ENCODE peak calls at places on chromosome 13, in eight cellular contexts. One of them, this sample, is unnamed. For H3K9me3 and H3K36me3, the result is how much of the 10 kb centered on the place peaks cover.

GRCh38 chr13:40125336-40125735 is 469.9 kb downstream of the COG6 start:
- DNase-seq in small intestine: no peak
- DNase-seq in cardiac muscle cell: no peak
- DNase-seq in fibroblast of lung: no peak
- DNase-seq in heart right ventricle: no peak
- DNase-seq in left ventricle myocardium inferior: no peak
- DNase-seq in effector memory CD4-positive, alpha-beta T cell: no peak
- DNase-seq in uterus: no peak
- DNase-seq in this sample: no peak

GRCh38 chr13:107650081-107650701 is 565.1 kb downstream of the LIG4 start:
- DNase-seq in uterus: peak
- DNase-seq in left ventricle myocardium inferior: peak
- DNase-seq in effector memory CD4-positive, alpha-beta T cell: no peak
- DNase-seq in heart right ventricle: peak
- DNase-seq in small intestine: peak
- DNase-seq in fibroblast of lung: peak
- DNase-seq in cardiac muscle cell: peak
- DNase-seq in this sample: peak

GRCh38 chr13:22447132-22447886 is 733.5 kb upstream of the SGCG start:
- DNase-seq in uterus: no peak
- DNase-seq in cardiac muscle cell: no peak
- DNase-seq in effector memory CD4-positive, alpha-beta T cell: no peak
- DNase-seq in fibroblast of lung: no peak
- DNase-seq in small intestine: no peak
- DNase-seq in left ventricle myocardium inferior: no peak
- DNase-seq in heart right ventricle: peak
- DNase-seq in this sample: no peak

GRCh38 chr13:67299072-67299635 is 69.0 kb upstream of the PCDH9 start:
- DNase-seq in heart right ventricle: no peak
- DNase-seq in left ventricle myocardium inferior: no peak
- DNase-seq in cardiac muscle cell: peak
- DNase-seq in effector memory CD4-positive, alpha-beta T cell: no peak
- DNase-seq in fibroblast of lung: peak
- DNase-seq in uterus: no peak
- DNase-seq in small intestine: no peak
- DNase-seq in this sample: no peak

GRCh38 chr13:109979186-109979585 is 192.8 kb upstream of the IRS2 start:
- DNase-seq in cardiac muscle cell: no peak
- DNase-seq in heart right ventricle: no peak
- DNase-seq in uterus: no peak
- DNase-seq in effector memory CD4-positive, alpha-beta T cell: no peak
- DNase-seq in left ventricle myocardium inferior: no peak
- DNase-seq in fibroblast of lung: no peak
- DNase-seq in small intestine: no peak
- DNase-seq in this sample: peak

GRCh38 chr13:58542530-58542929 is 911.0 kb downstream of the PCDH17 start:
- DNase-seq in effector memory CD4-positive, alpha-beta T cell: no peak
- DNase-seq in uterus: no peak
- DNase-seq in small intestine: no peak
- DNase-seq in left ventricle myocardium inferior: no peak
- DNase-seq in fibroblast of lung: no peak
- DNase-seq in heart right ventricle: no peak
- DNase-seq in cardiac muscle cell: no peak
- DNase-seq in this sample: no peak

GRCh38 chr13:32107474-32107873 is 75.9 kb downstream of the FRY start:
- DNase-seq in left ventricle myocardium inferior: no peak
- DNase-seq in effector memory CD4-positive, alpha-beta T cell: no peak
- DNase-seq in fibroblast of lung: no peak
- DNase-seq in heart right ventricle: no peak
- DNase-seq in uterus: no peak
- DNase-seq in small intestine: no peak
- DNase-seq in cardiac muscle cell: no peak
- DNase-seq in this sample: no peak

GRCh38 chr13:113090415-113090770 is 15.2 kb upstream of the F7 start:
- DNase-seq in heart right ventricle: no peak
- DNase-seq in effector memory CD4-positive, alpha-beta T cell: no peak
- DNase-seq in uterus: no peak
- DNase-seq in fibroblast of lung: no peak
- DNase-seq in cardiac muscle cell: no peak
- DNase-seq in left ventricle myocardium inferior: no peak
- DNase-seq in small intestine: no peak
- DNase-seq in this sample: no peak

GRCh38 chr13:29532821-29533220 is 62.7 kb downstream of the SLC7A1 start:
- DNase-seq in cardiac muscle cell: no peak
- DNase-seq in small intestine: no peak
- DNase-seq in uterus: no peak
- DNase-seq in left ventricle myocardium inferior: no peak
- DNase-seq in fibroblast of lung: peak
- DNase-seq in effector memory CD4-positive, alpha-beta T cell: no peak
- DNase-seq in heart right ventricle: no peak
- DNase-seq in this sample: no peak

GRCh38 chr13:29543230-29544215 is 52.0 kb downstream of the SLC7A1 start:
- DNase-seq in left ventricle myocardium inferior: no peak
- DNase-seq in uterus: no peak
- DNase-seq in heart right ventricle: no peak
- DNase-seq in small intestine: peak
- DNase-seq in fibroblast of lung: peak
- DNase-seq in cardiac muscle cell: peak
- DNase-seq in effector memory CD4-positive, alpha-beta T cell: no peak
- DNase-seq in this sample: peak

GRCh38 chr13:92967923-92968322 is 258.7 kb upstream of the GPC6 start:
- DNase-seq in small intestine: no peak
- DNase-seq in cardiac muscle cell: peak
- DNase-seq in effector memory CD4-positive, alpha-beta T cell: no peak
- DNase-seq in heart right ventricle: no peak
- DNase-seq in uterus: no peak
- DNase-seq in left ventricle myocardium inferior: no peak
- DNase-seq in fibroblast of lung: peak
- DNase-seq in this sample: no peak

GRCh38 chr13:112851107-112852046 is 117.6 kb upstream of the MCF2L start:
- DNase-seq in fibroblast of lung: no peak
- DNase-seq in uterus: no peak
- DNase-seq in cardiac muscle cell: no peak
- DNase-seq in effector memory CD4-positive, alpha-beta T cell: no peak
- DNase-seq in left ventricle myocardium inferior: no peak
- DNase-seq in heart right ventricle: no peak
- DNase-seq in small intestine: no peak
- DNase-seq in this sample: no peak

GRCh38 chr13:47215741-47216140 is 318.9 kb upstream of the HTR2A start:
- DNase-seq in small intestine: no peak
- DNase-seq in heart right ventricle: no peak
- DNase-seq in cardiac muscle cell: peak
- DNase-seq in fibroblast of lung: peak
- DNase-seq in left ventricle myocardium inferior: no peak
- DNase-seq in uterus: no peak
- DNase-seq in effector memory CD4-positive, alpha-beta T cell: no peak
- DNase-seq in this sample: peak

DNA sequence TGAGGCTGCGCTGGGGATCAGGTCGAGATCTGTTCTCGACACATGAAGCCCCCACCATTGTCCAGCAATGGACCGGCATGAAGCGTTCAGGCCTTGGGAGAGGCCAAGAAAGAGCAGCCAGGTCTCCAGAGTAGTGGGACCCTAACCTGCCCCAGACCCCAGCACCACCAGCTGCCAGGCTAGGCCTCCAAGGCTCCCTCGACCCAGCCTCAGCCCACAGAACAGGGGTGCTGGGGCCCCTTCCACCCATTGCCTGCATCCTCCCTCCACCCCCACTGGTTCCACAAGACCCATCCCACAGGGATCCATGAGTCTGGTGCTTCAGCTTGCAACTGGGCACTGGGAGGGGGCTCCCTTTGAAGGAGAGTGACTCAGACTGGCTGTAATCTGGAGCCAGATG is 120.3 kb downstream of the TUBA3C start:
- DNase-seq in left ventricle myocardium inferior: no peak
- DNase-seq in small intestine: no peak
- DNase-seq in cardiac muscle cell: no peak
- DNase-seq in heart right ventricle: no peak
- DNase-seq in uterus: no peak
- DNase-seq in fibroblast of lung: no peak
- DNase-seq in effector memory CD4-positive, alpha-beta T cell: no peak
- DNase-seq in this sample: no peak
- H3K9me3 ChIP-seq in left ventricle myocardium inferior: under half
- H3K9me3 ChIP-seq in small intestine: under half
- H3K9me3 ChIP-seq in cardiac muscle cell: under half
- H3K9me3 ChIP-seq in heart right ventricle: under half
- H3K9me3 ChIP-seq in uterus: under half
- H3K9me3 ChIP-seq in fibroblast of lung: under half
- H3K9me3 ChIP-seq in effector memory CD4-positive, alpha-beta T cell: under half
- H3K9me3 ChIP-seq in this sample: under half

GRCh38 chr13:97279913-97280312 is 57.8 kb downstream of the MBNL2 start:
- DNase-seq in fibroblast of lung: peak
- DNase-seq in heart right ventricle: no peak
- DNase-seq in uterus: no peak
- DNase-seq in small intestine: no peak
- DNase-seq in effector memory CD4-positive, alpha-beta T cell: no peak
- DNase-seq in cardiac muscle cell: peak
- DNase-seq in left ventricle myocardium inferior: no peak
- DNase-seq in this sample: no peak

GRCh38 chr13:97279079-97279411 is 56.9 kb downstream of the MBNL2 start:
- DNase-seq in heart right ventricle: no peak
- DNase-seq in fibroblast of lung: no peak
- DNase-seq in cardiac muscle cell: no peak
- DNase-seq in left ventricle myocardium inferior: no peak
- DNase-seq in small intestine: no peak
- DNase-seq in effector memory CD4-positive, alpha-beta T cell: no peak
- DNase-seq in uterus: no peak
- DNase-seq in this sample: no peak

GRCh38 chr13:97276862-97277269 is 54.7 kb downstream of the MBNL2 start:
- DNase-seq in small intestine: no peak
- DNase-seq in left ventricle myocardium inferior: no peak
- DNase-seq in effector memory CD4-positive, alpha-beta T cell: no peak
- DNase-seq in uterus: no peak
- DNase-seq in fibroblast of lung: peak
- DNase-seq in heart right ventricle: no peak
- DNase-seq in cardiac muscle cell: no peak
- DNase-seq in this sample: no peak

GRCh38 chr13:97280478-97280877 is 58.3 kb downstream of the MBNL2 start:
- DNase-seq in small intestine: no peak
- DNase-seq in left ventricle myocardium inferior: no peak
- DNase-seq in uterus: no peak
- DNase-seq in fibroblast of lung: peak
- DNase-seq in heart right ventricle: no peak
- DNase-seq in effector memory CD4-positive, alpha-beta T cell: no peak
- DNase-seq in cardiac muscle cell: no peak
- DNase-seq in this sample: no peak

GRCh38 chr13:97278395-97279078 is 56.4 kb downstream of the MBNL2 start:
- DNase-seq in left ventricle myocardium inferior: no peak
- DNase-seq in cardiac muscle cell: no peak
- DNase-seq in effector memory CD4-positive, alpha-beta T cell: no peak
- DNase-seq in uterus: no peak
- DNase-seq in fibroblast of lung: peak
- DNase-seq in small intestine: peak
- DNase-seq in heart right ventricle: no peak
- DNase-seq in this sample: no peak
- H3K27ac ChIP-seq in left ventricle myocardium inferior: peak
- H3K27ac ChIP-seq in cardiac muscle cell: no peak
- H3K27ac ChIP-seq in effector memory CD4-positive, alpha-beta T cell: no peak
- H3K27ac ChIP-seq in uterus: peak
- H3K27ac ChIP-seq in fibroblast of lung: peak
- H3K27ac ChIP-seq in small intestine: no peak
- H3K27ac ChIP-seq in heart right ventricle: no peak
- H3K27ac ChIP-seq in this sample: no peak

DNA sequence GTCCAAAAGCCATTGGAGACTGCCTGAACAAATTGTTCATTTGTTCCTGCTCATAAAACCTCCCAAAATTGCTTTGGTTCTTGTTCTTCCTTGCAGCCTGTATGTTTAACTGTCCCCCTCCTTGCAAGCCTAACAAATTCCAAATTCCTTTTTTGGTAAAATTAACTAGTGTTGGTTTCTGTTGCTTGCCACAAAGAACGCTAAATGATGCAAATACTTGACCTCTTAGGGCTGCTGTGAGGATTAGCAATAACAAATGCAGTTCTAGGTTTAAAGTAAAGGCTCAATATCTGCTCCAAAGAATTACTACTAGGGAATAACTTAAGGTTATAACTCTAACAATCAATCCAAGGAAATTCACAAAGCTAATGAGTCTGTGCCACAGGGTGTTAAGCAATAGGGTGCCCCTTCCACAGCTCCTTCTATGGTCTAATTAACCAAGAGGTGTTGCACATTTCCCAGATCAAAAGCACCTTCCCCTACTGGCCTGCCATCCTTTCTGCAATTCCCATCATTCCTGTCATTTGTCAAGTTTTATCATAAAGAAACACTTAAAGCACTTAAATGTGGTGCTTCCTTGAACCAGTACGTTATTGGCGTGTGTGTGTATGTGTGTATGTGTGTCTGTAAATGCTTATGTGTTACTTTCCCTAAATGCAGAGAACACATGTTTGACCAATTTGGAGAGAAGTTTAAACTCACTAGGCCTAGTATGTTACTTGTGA is 110.2 kb downstream of the RAP2A start:
- DNase-seq in cardiac muscle cell: peak
- DNase-seq in small intestine: no peak
- DNase-seq in left ventricle myocardium inferior: no peak
- DNase-seq in effector memory CD4-positive, alpha-beta T cell: no peak
- DNase-seq in heart right ventricle: no peak
- DNase-seq in fibroblast of lung: peak
- DNase-seq in uterus: no peak
- DNase-seq in this sample: no peak
- H3K36me3 ChIP-seq in cardiac muscle cell: under half
- H3K36me3 ChIP-seq in small intestine: under half
- H3K36me3 ChIP-seq in left ventricle myocardium inferior: under half
- H3K36me3 ChIP-seq in effector memory CD4-positive, alpha-beta T cell: under half
- H3K36me3 ChIP-seq in heart right ventricle: under half
- H3K36me3 ChIP-seq in fibroblast of lung: under half
- H3K36me3 ChIP-seq in uterus: under half
- H3K36me3 ChIP-seq in this sample: under half

GRCh38 chr13:19264711-19265110 is 83.1 kb upstream of the TUBA3C start:
- DNase-seq in uterus: no peak
- DNase-seq in cardiac muscle cell: no peak
- DNase-seq in small intestine: no peak
- DNase-seq in fibroblast of lung: no peak
- DNase-seq in heart right ventricle: no peak
- DNase-seq in left ventricle myocardium inferior: no peak
- DNase-seq in effector memory CD4-positive, alpha-beta T cell: no peak
- DNase-seq in this sample: no peak

GRCh38 chr13:19267746-19268145 is 86.1 kb upstream of the TUBA3C start:
- DNase-seq in heart right ventricle: no peak
- DNase-seq in left ventricle myocardium inferior: no peak
- DNase-seq in uterus: no peak
- DNase-seq in cardiac muscle cell: no peak
- DNase-seq in effector memory CD4-positive, alpha-beta T cell: no peak
- DNase-seq in fibroblast of lung: no peak
- DNase-seq in small intestine: no peak
- DNase-seq in this sample: no peak

GRCh38 chr13:19266979-19267378 is 85.4 kb upstream of the TUBA3C start:
- DNase-seq in effector memory CD4-positive, alpha-beta T cell: no peak
- DNase-seq in left ventricle myocardium inferior: no peak
- DNase-seq in fibroblast of lung: no peak
- DNase-seq in small intestine: no peak
- DNase-seq in cardiac muscle cell: no peak
- DNase-seq in heart right ventricle: no peak
- DNase-seq in uterus: no peak
- DNase-seq in this sample: no peak

DNA sequence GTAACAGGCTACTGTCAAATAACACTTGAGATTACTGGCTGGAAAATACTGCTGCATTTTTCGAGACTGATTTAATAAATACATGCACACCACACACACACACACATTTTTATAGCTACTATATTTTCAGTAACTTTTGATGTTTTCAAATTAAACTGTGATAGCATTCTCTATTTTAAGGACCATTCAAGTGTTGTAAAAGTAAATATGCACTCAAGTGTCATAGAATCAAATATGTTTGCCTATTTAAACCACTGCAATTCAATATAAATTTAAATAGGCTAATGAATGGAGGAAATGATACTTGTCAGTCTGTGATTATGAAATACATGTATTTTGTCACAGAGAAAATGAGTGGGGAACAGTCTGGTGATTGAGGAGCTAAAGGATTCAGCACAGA is 86.7 kb upstream of the TUBA3C start:
- DNase-seq in left ventricle myocardium inferior: no peak
- DNase-seq in fibroblast of lung: no peak
- DNase-seq in effector memory CD4-positive, alpha-beta T cell: no peak
- DNase-seq in small intestine: no peak
- DNase-seq in cardiac muscle cell: no peak
- DNase-seq in uterus: no peak
- DNase-seq in heart right ventricle: no peak
- DNase-seq in this sample: no peak
- H3K9me3 ChIP-seq in left ventricle myocardium inferior: under half
- H3K9me3 ChIP-seq in fibroblast of lung: under half
- H3K9me3 ChIP-seq in effector memory CD4-positive, alpha-beta T cell: under half
- H3K9me3 ChIP-seq in small intestine: under half
- H3K9me3 ChIP-seq in cardiac muscle cell: under half
- H3K9me3 ChIP-seq in uterus: under half
- H3K9me3 ChIP-seq in heart right ventricle: under half
- H3K9me3 ChIP-seq in this sample: under half